ENCODE peak calls at places on chromosomes 1 and 21, in five cellular contexts. One of them, this sample, is unnamed.

GRCh38 chr1:228216371-228217320 is 8.8 kb downstream of the OBSCN start:
- DNase-seq in neuronal stem cell: no peak
- DNase-seq in H9: no peak
- DNase-seq in IMR-90: no peak
- DNase-seq in H1: no peak
- DNase-seq in this sample: no peak

GRCh38 chr21:39316062-39316461 is 2.6 kb upstream of the BRWD1 start:
- DNase-seq in neuronal stem cell: no peak
- DNase-seq in H9: no peak
- DNase-seq in IMR-90: no peak
- DNase-seq in H1: no peak
- DNase-seq in this sample: no peak

GRCh38 chr1:81967957-81968356 is 167.2 kb downstream of the ADGRL2 start:
- DNase-seq in neuronal stem cell: no peak
- DNase-seq in H9: no peak
- DNase-seq in IMR-90: no peak
- DNase-seq in H1: no peak
- DNase-seq in this sample: no peak

GRCh38 chr1:84412316-84412942 is 14.1 kb downstream of the DNASE2B start:
- DNase-seq in neuronal stem cell: no peak
- DNase-seq in H9: no peak
- DNase-seq in IMR-90: peak; percentile 88
- DNase-seq in H1: no peak
- DNase-seq in this sample: no peak

GRCh38 chr1:49358036-49358435 is 581.3 kb upstream of the BEND5 start:
- DNase-seq in neuronal stem cell: no peak
- DNase-seq in H9: no peak
- DNase-seq in IMR-90: no peak
- DNase-seq in H1: no peak
- DNase-seq in this sample: no peak

GRCh38 chr1:85681087-85681486 is 27.1 kb downstream of the ZNHIT6 start:
- DNase-seq in neuronal stem cell: peak; percentile 9
- DNase-seq in H9: no peak
- DNase-seq in IMR-90: peak; percentile 68
- DNase-seq in H1: no peak
- DNase-seq in this sample: no peak

GRCh38 chr1:65065535-65066378 is 82.2 kb upstream of the AK4 start:
- DNase-seq in neuronal stem cell: peak; percentile 27
- DNase-seq in H9: peak; percentile 84
- DNase-seq in IMR-90: no peak
- DNase-seq in H1: no peak
- DNase-seq in this sample: peak; percentile 71

GRCh38 chr1:31655756-31656155 is 11.1 kb upstream of the PEF1 start:
- DNase-seq in neuronal stem cell: no peak
- DNase-seq in H9: no peak
- DNase-seq in IMR-90: no peak
- DNase-seq in H1: no peak
- DNase-seq in this sample: no peak

GRCh38 chr1:29801561-29801973 is 565.2 kb downstream of the PTPRU start:
- DNase-seq in neuronal stem cell: no peak
- DNase-seq in H9: no peak
- DNase-seq in IMR-90: no peak
- DNase-seq in H1: no peak
- DNase-seq in this sample: no peak

GRCh38 chr1:21244986-21245687 is 45.1 kb downstream of the ECE1 start:
- DNase-seq in neuronal stem cell: no peak
- DNase-seq in H9: peak; percentile 63
- DNase-seq in IMR-90: no peak
- DNase-seq in H1: no peak
- DNase-seq in this sample: peak; percentile 41

GRCh38 chr21:33586927-33587326 is 1.6 kb downstream of the DONSON start:
- DNase-seq in neuronal stem cell: no peak
- DNase-seq in H9: no peak
- DNase-seq in IMR-90: no peak
- DNase-seq in H1: no peak
- DNase-seq in this sample: no peak

GRCh38 chr1:37719572-37720195 is 27.4 kb downstream of the CDCA8 start:
- DNase-seq in neuronal stem cell: no peak
- DNase-seq in H9: no peak
- DNase-seq in IMR-90: peak; percentile 10
- DNase-seq in H1: no peak
- DNase-seq in this sample: no peak

GRCh38 chr21:26124421-26124833 is 46.1 kb downstream of the APP start:
- DNase-seq in neuronal stem cell: no peak
- DNase-seq in H9: no peak
- DNase-seq in IMR-90: peak; percentile 67
- DNase-seq in H1: no peak
- DNase-seq in this sample: peak; percentile 64

GRCh38 chr1:230930986-230931385 is 47.7 kb downstream of the TTC13 start:
- DNase-seq in neuronal stem cell: no peak
- DNase-seq in H9: no peak
- DNase-seq in IMR-90: no peak
- DNase-seq in H1: no peak
- DNase-seq in this sample: no peak

GRCh38 chr1:221715321-221716169 is 26.3 kb downstream of the DUSP10 start:
- DNase-seq in neuronal stem cell: no peak
- DNase-seq in H9: peak; percentile 92
- DNase-seq in IMR-90: peak; percentile 77
- DNase-seq in H1: peak; percentile 87
- DNase-seq in this sample: peak; percentile 89

GRCh38 chr1:10401281-10401680 is 2.4 kb downstream of the PGD start:
- DNase-seq in neuronal stem cell: no peak
- DNase-seq in H9: no peak
- DNase-seq in IMR-90: peak; percentile 76
- DNase-seq in H1: no peak
- DNase-seq in this sample: peak; percentile 45

GRCh38 chr1:154955039-154955717 is 721 bp downstream of the PBXIP1 start:
- DNase-seq in neuronal stem cell: peak; percentile 84
- DNase-seq in H9: peak; percentile 68
- DNase-seq in IMR-90: peak; percentile 82
- DNase-seq in H1: no peak
- DNase-seq in this sample: peak; percentile 95

GRCh38 chr1:29133861-29134694 is 10.4 kb upstream of the TMEM200B start:
- DNase-seq in neuronal stem cell: no peak
- DNase-seq in H9: no peak
- DNase-seq in IMR-90: no peak
- DNase-seq in H1: no peak
- DNase-seq in this sample: no peak

GRCh38 chr1:3677411-3677944 is 25.2 kb downstream of the TP73 start:
- DNase-seq in neuronal stem cell: no peak
- DNase-seq in H9: no peak
- DNase-seq in IMR-90: no peak
- DNase-seq in H1: no peak
- DNase-seq in this sample: no peak

GRCh38 chr1:201450721-201451291 is 18.2 kb downstream of the PHLDA3 start:
- DNase-seq in neuronal stem cell: no peak
- DNase-seq in H9: peak; percentile 41
- DNase-seq in IMR-90: peak; percentile 89
- DNase-seq in H1: no peak
- DNase-seq in this sample: peak; percentile 66

GRCh38 chr1:218587890-218588289 is 242.8 kb downstream of the TGFB2 start:
- DNase-seq in neuronal stem cell: no peak
- DNase-seq in H9: no peak
- DNase-seq in IMR-90: no peak
- DNase-seq in H1: no peak
- DNase-seq in this sample: no peak

GRCh38 chr1:218588555-218589172 is 243.5 kb downstream of the TGFB2 start:
- DNase-seq in neuronal stem cell: no peak
- DNase-seq in H9: no peak
- DNase-seq in IMR-90: no peak
- DNase-seq in H1: no peak
- DNase-seq in this sample: no peak

GRCh38 chr1:218582646-218583045 is 237.5 kb downstream of the TGFB2 start:
- DNase-seq in neuronal stem cell: no peak
- DNase-seq in H9: no peak
- DNase-seq in IMR-90: no peak
- DNase-seq in H1: no peak
- DNase-seq in this sample: no peak

GRCh38 chr1:218585565-218586184 is 240.5 kb downstream of the TGFB2 start:
- DNase-seq in neuronal stem cell: peak; percentile 42
- DNase-seq in H9: peak; percentile 90
- DNase-seq in IMR-90: peak; percentile 86
- DNase-seq in H1: peak; percentile 57
- DNase-seq in this sample: peak; percentile 94

GRCh38 chr1:218584418-218585155 is 239.5 kb downstream of the TGFB2 start:
- DNase-seq in neuronal stem cell: no peak
- DNase-seq in H9: no peak
- DNase-seq in IMR-90: peak; percentile 47
- DNase-seq in H1: no peak
- DNase-seq in this sample: no peak
- H2BK5ac ChIP-seq in neuronal stem cell: no peak overlapping the region
- H2BK5ac ChIP-seq in H9: no peak overlapping the region
- H2BK5ac ChIP-seq in IMR-90: no peak overlapping the region
- H2BK5ac ChIP-seq in H1: no peak overlapping the region
- H2BK5ac ChIP-seq in this sample: no peak overlapping the region

GRCh38 chr21:44958471-44959191 is 18.8 kb downstream of the SLX9 start:
- DNase-seq in neuronal stem cell: peak; percentile 61
- DNase-seq in H9: no peak
- DNase-seq in IMR-90: peak; percentile 67
- DNase-seq in H1: no peak
- DNase-seq in this sample: peak; percentile 47
- H2BK15ac ChIP-seq in neuronal stem cell: no peak overlapping the region
- H2BK15ac ChIP-seq in H9: no peak overlapping the region
- H2BK15ac ChIP-seq in IMR-90: no peak overlapping the region
- H2BK15ac ChIP-seq in H1: no peak overlapping the region
- H2BK15ac ChIP-seq in this sample: no peak overlapping the region

GRCh38 chr1:161196521-161197451 is 2.1 kb downstream of the ADAMTS4 start:
- DNase-seq in neuronal stem cell: no peak
- DNase-seq in H9: no peak
- DNase-seq in IMR-90: peak; percentile 75
- DNase-seq in H1: no peak
- DNase-seq in this sample: no peak
- H3K4ac ChIP-seq in neuronal stem cell: peak overlapping the region; percentile 8
- H3K4ac ChIP-seq in H9: no peak overlapping the region
- H3K4ac ChIP-seq in IMR-90: peak overlapping the region; percentile 88
- H3K4ac ChIP-seq in H1: peak overlapping the region; percentile 34
- H3K4ac ChIP-seq in this sample: no peak overlapping the region

DNA sequence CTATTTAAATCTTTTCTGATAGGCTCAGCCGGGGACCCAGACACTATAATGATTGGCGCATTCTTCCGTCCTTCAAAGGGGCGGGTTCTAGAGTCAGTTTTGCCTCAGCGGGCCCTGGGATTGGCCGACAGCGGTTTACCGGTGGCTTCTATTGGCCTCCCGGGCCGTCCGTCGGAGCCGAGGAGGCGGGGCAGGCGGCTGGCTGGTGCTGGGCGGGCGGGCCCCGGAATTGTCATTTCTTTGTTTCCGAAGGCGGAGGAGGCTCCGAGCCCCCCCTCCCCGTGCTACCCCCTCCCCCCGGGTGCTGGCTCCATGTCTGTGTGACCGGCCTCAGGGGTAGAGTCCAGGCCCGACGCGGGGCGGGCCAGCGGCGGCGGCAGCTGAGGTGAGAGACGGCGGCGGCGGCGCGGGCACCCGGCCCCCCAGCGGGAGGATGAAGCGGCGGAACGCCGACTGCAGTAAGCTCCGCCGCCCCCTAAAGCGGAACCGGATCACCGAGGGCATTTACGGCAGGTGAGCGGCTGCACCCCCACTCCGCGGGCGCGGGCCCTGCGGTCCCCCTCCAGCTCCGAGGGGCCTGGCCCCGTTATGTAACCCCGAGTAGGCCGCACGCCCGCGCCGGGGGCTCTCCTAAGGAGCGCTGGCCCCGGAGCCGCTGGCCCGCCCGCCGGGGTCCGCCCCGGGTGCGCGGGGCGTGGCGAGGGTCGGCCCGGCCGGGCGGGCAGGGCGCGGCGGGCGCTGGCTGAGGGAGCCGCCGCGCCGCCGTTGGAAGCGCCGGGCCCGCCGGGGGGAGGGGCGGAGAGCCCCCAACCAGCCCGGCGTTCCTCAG is at the start of gene MACO1:
- DNase-seq in neuronal stem cell: peak; percentile 97
- DNase-seq in H9: peak; percentile 96
- DNase-seq in IMR-90: peak; percentile 94
- DNase-seq in H1: peak; percentile 74
- DNase-seq in this sample: peak; percentile 97
- H2BK5ac ChIP-seq in neuronal stem cell: peak within 1 kb of the TSS; percentile 15
- H2BK5ac ChIP-seq in H9: no peak within 1 kb of the TSS
- H2BK5ac ChIP-seq in IMR-90: peak within 1 kb of the TSS; percentile 55
- H2BK5ac ChIP-seq in H1: peak within 1 kb of the TSS; percentile 47
- H2BK5ac ChIP-seq in this sample: peak within 1 kb of the TSS; percentile 20

GRCh38 chr21:45976666-45977335 is 4.8 kb upstream of the COL6A1 start:
- DNase-seq in neuronal stem cell: no peak
- DNase-seq in H9: peak; percentile 41
- DNase-seq in IMR-90: no peak
- DNase-seq in H1: no peak
- DNase-seq in this sample: peak; percentile 76
- H2BK15ac ChIP-seq in neuronal stem cell: peak overlapping the region; percentile 92
- H2BK15ac ChIP-seq in H9: no peak overlapping the region
- H2BK15ac ChIP-seq in IMR-90: peak overlapping the region; percentile 17
- H2BK15ac ChIP-seq in H1: no peak overlapping the region
- H2BK15ac ChIP-seq in this sample: peak overlapping the region; percentile 41

GRCh38 chr1:156281281-156282142 is 1.1 kb downstream of the SMG5 start:
- DNase-seq in neuronal stem cell: no peak
- DNase-seq in H9: no peak
- DNase-seq in IMR-90: peak; percentile 55
- DNase-seq in H1: no peak
- DNase-seq in this sample: peak; percentile 22
- H3K4ac ChIP-seq in neuronal stem cell: no peak overlapping the region
- H3K4ac ChIP-seq in H9: no peak overlapping the region
- H3K4ac ChIP-seq in IMR-90: peak overlapping the region; percentile 53
- H3K4ac ChIP-seq in H1: no peak overlapping the region
- H3K4ac ChIP-seq in this sample: no peak overlapping the region

GRCh38 chr21:38314534-38314933 is 57.7 kb downstream of the KCNJ15 start:
- DNase-seq in neuronal stem cell: no peak
- DNase-seq in H9: no peak
- DNase-seq in IMR-90: no peak
- DNase-seq in H1: no peak
- DNase-seq in this sample: peak; percentile 66
- H2BK5ac ChIP-seq in neuronal stem cell: no peak overlapping the region
- H2BK5ac ChIP-seq in H9: no peak overlapping the region
- H2BK5ac ChIP-seq in IMR-90: no peak overlapping the region
- H2BK5ac ChIP-seq in H1: no peak overlapping the region
- H2BK5ac ChIP-seq in this sample: no peak overlapping the region